ENCODE peak calls at places on chromosomes 6 and 20, in six cellular contexts. N, D, C, M, R and G are unnamed samples.

GRCh38 chr6:30747300-30747687 is 2.9 kb upstream of the IER3 start:
- DNase-seq in N (no peak), C (no peak), M (no peak), R (no peak), D (no peak), G (no peak)

GRCh38 chr6:4270799-4271198 is 135.4 kb upstream of the ECI2 start:
- DNase-seq in C (no peak), M (no peak), D (no peak), N (no peak), R (no peak), G (no peak)

GRCh38 chr20:40251284-40251932 is 437.6 kb downstream of the MAFB start:
- DNase-seq in N (no peak), C (peak), D (no peak), R (peak), M (no peak), G (no peak)

GRCh38 chr20:34316191-34316814 is 13.1 kb upstream of the AHCY start:
- DNase-seq in C (peak), D (no peak), N (no peak), M (no peak), R (peak), G (no peak)

GRCh38 chr6:39387785-39388184 is 65.3 kb upstream of the KCNK16 start:
- DNase-seq in M (no peak), C (no peak), R (no peak), D (no peak), N (no peak), G (no peak)

GRCh38 chr6:75855047-75855446 is 106.0 kb downstream of the MYO6 start:
- DNase-seq in M (peak), N (no peak), D (no peak), R (peak), C (peak), G (no peak)

GRCh38 chr6:135419162-135419561 is 78.4 kb downstream of the AHI1 start:
- DNase-seq in R (no peak), C (no peak), N (no peak), M (no peak), D (no peak), G (no peak)

GRCh38 chr6:76771076-76771634 is 692.1 kb downstream of the HTR1B start:
- DNase-seq in N (no peak), M (no peak), D (no peak), R (peak), C (no peak), G (no peak)

GRCh38 chr20:7458459-7458858 is 481.8 kb downstream of the HAO1 start:
- DNase-seq in N (no peak), C (no peak), R (no peak), D (no peak), M (no peak), G (no peak)

GRCh38 chr20:58567437-58567836 is 52.2 kb upstream of the APCDD1L start:
- DNase-seq in C (no peak), N (no peak), D (no peak), M (no peak), R (no peak), G (no peak)

GRCh38 chr20:40868568-40869223 is 159.9 kb upstream of the TOP1 start:
- DNase-seq in M (no peak), N (no peak), R (no peak), C (no peak), D (no peak), G (no peak)

GRCh38 chr20:46349742-46350056 is 41.4 kb upstream of the CDH22 start:
- DNase-seq in M (no peak), N (no peak), R (no peak), C (no peak), D (no peak), G (no peak)

GRCh38 chr6:1739220-1739619 is 129.5 kb downstream of the FOXC1 start:
- DNase-seq in N (no peak), R (no peak), D (no peak), C (no peak), M (no peak), G (peak)

GRCh38 chr20:31841928-31842327 is 3.5 kb downstream of the FOXS1 start:
- DNase-seq in C (no peak), N (no peak), M (no peak), R (no peak), D (no peak), G (no peak)

GRCh38 chr6:83417880-83418663 is 12.8 kb downstream of the ME1 start:
- DNase-seq in M (no peak), C (peak), D (no peak), R (peak), N (no peak), G (no peak)

GRCh38 chr20:37154684-37155298 is 24.3 kb upstream of the RPN2 start:
- DNase-seq in M (no peak), R (no peak), N (no peak), C (no peak), D (no peak), G (no peak)

GRCh38 chr6:35543459-35544193 is 30.9 kb upstream of the TULP1 start:
- DNase-seq in R (no peak), C (no peak), D (no peak), M (no peak), N (no peak), G (no peak)

GRCh38 chr20:48769111-48769879 is 58.5 kb downstream of the PREX1 start:
- DNase-seq in D (no peak), R (no peak), M (no peak), N (peak), C (no peak), G (peak)

GRCh38 chr6:134585529-134585873 is 267.6 kb upstream of the SGK1 start:
- DNase-seq in M (no peak), C (no peak), N (no peak), R (no peak), D (no peak), G (no peak)